ENCODE peak calls at places on chromosomes 2 and 18, in six cellular contexts. One of them, this sample, is unnamed.

GRCh38 chr2:96138146-96139145 is at the start of gene ASTL:
- DNase-seq in IMR-90: peak; percentile 32
- DNase-seq in A549: peak; percentile 39
- DNase-seq in uterus: no peak
- DNase-seq in right lobe of liver: no peak
- DNase-seq in NB4: peak; percentile 65
- DNase-seq in this sample: peak; percentile 66

GRCh38 chr18:65257157-65257556 is 493.7 kb upstream of the CDH7 start:
- DNase-seq in IMR-90: no peak
- DNase-seq in A549: no peak
- DNase-seq in uterus: no peak
- DNase-seq in right lobe of liver: no peak
- DNase-seq in NB4: no peak
- DNase-seq in this sample: no peak

GRCh38 chr18:23131693-23132319 is 3.5 kb upstream of the CABLES1 start:
- DNase-seq in IMR-90: peak; percentile 84
- DNase-seq in A549: peak; percentile 76
- DNase-seq in uterus: peak; percentile 57
- DNase-seq in right lobe of liver: peak; percentile 63
- DNase-seq in NB4: peak; percentile 82
- DNase-seq in this sample: peak; percentile 45

GRCh38 chr2:44291281-44292248 is 16.3 kb downstream of the SLC3A1 start:
- DNase-seq in IMR-90: peak; percentile 75
- DNase-seq in A549: peak; percentile 99
- DNase-seq in uterus: peak; percentile 21
- DNase-seq in right lobe of liver: peak; percentile 87
- DNase-seq in NB4: peak; percentile 71
- DNase-seq in this sample: peak; percentile 68

GRCh38 chr2:172693529-172694185 is 42.0 kb upstream of the RAPGEF4 start:
- DNase-seq in IMR-90: no peak
- DNase-seq in A549: no peak
- DNase-seq in uterus: no peak
- DNase-seq in right lobe of liver: no peak
- DNase-seq in NB4: peak; percentile 84
- DNase-seq in this sample: no peak

GRCh38 chr2:142868281-142868762 is 9.1 kb upstream of the KYNU start:
- DNase-seq in IMR-90: no peak
- DNase-seq in A549: peak; percentile 94
- DNase-seq in uterus: peak; percentile 17
- DNase-seq in right lobe of liver: peak; percentile 89
- DNase-seq in NB4: no peak
- DNase-seq in this sample: peak; percentile 43

GRCh38 chr2:19542796-19543195 is 184.4 kb upstream of the OSR1 start:
- DNase-seq in IMR-90: no peak
- DNase-seq in A549: no peak
- DNase-seq in uterus: no peak
- DNase-seq in right lobe of liver: no peak
- DNase-seq in NB4: no peak
- DNase-seq in this sample: no peak

GRCh38 chr18:63470751-63471150 is 6.0 kb upstream of the SERPINB5 start:
- DNase-seq in IMR-90: no peak
- DNase-seq in A549: no peak
- DNase-seq in uterus: no peak
- DNase-seq in right lobe of liver: no peak
- DNase-seq in NB4: peak; percentile 29
- DNase-seq in this sample: no peak

GRCh38 chr2:192007819-192008218 is 160.9 kb upstream of the CAVIN2 start:
- DNase-seq in IMR-90: peak; percentile 65
- DNase-seq in A549: no peak
- DNase-seq in uterus: no peak
- DNase-seq in right lobe of liver: no peak
- DNase-seq in NB4: no peak
- DNase-seq in this sample: no peak

GRCh38 chr2:235384624-235385023 is 109.2 kb upstream of the AGAP1 start:
- DNase-seq in IMR-90: no peak
- DNase-seq in A549: no peak
- DNase-seq in uterus: no peak
- DNase-seq in right lobe of liver: no peak
- DNase-seq in NB4: no peak
- DNase-seq in this sample: no peak

GRCh38 chr18:50627594-50628542 is 68.0 kb downstream of the MAPK4 start:
- DNase-seq in IMR-90: no peak
- DNase-seq in A549: no peak
- DNase-seq in uterus: no peak
- DNase-seq in right lobe of liver: no peak
- DNase-seq in NB4: no peak
- DNase-seq in this sample: no peak

GRCh38 chr2:235724964-235725603 is 231.2 kb downstream of the AGAP1 start:
- DNase-seq in IMR-90: no peak
- DNase-seq in A549: no peak
- DNase-seq in uterus: peak; percentile 86
- DNase-seq in right lobe of liver: peak; percentile 67
- DNase-seq in NB4: no peak
- DNase-seq in this sample: no peak

DNA sequence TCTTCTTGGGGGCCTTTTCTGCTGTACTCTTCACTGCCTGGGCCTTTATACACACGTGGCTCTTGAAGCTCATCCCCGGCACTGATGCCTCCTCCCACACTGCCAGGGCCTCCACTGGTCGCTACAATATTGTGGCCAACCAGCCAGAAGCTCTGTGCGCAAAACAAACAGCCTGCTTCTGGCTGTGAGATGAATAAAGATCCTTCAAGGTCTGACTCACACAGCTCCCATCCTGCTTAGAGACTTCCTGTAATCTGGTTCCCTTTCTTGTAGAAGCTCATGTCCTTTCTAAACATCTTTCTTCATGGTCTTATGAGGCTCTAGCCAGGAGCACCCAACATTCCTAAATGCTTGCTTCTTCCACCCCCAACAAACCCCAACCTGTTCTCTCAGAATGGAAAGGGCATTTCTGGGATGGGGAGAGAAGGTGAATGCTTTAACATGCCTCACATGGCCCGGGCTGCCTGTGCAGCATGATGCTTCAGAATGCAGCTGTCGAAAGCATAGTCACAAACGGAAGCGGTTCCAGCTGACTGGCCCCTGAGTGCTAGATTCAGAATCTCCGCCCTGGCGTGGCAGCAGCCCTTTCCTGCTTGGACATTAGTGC is 24.6 kb downstream of the NRP2 start:
- DNase-seq in IMR-90: peak; percentile 97
- DNase-seq in A549: peak; percentile 77
- DNase-seq in uterus: peak; percentile 69
- DNase-seq in right lobe of liver: no peak
- DNase-seq in NB4: peak; percentile 80
- DNase-seq in this sample: peak; percentile 86
- TF ChIP-seq POLR2A in IMR-90: peak; percentile 45
- TF ChIP-seq POLR2A in A549: no peak
- TF ChIP-seq POLR2A in uterus: peak; percentile 38
- TF ChIP-seq POLR2A in right lobe of liver: no peak
- TF ChIP-seq POLR2A in NB4: no peak
- TF ChIP-seq POLR2A in this sample: no peak

DNA sequence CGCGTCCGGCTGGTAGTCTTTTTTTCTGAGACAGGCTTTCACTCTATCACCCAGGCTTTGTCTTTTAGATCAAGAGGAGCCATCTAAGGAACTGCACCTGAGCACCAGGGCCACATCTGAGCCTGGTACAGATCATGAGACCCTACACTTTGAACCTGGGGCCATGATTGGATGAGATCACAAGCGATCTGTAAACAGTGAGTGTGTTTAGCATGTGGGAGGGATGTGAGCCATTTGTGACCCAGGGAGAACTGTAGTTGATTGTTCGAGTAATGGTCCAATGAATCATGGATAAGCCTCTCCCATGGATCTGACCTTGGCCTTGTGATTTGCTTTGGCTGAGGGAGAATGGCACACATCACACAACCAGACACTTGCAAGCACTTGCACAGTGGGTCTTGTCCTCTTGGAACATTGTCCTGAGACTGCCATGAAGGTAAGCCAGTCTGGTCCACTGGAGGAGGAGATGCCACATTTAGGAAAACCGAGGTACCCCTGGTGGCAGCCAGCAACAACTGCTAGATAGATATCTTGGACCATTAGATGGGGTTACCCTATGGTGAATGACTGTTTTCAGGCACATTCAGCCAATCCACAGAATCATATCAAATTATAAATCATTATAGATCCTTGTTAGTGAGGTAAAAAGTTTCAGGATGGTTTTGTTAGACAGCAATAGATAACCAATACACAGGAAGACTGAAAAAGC is 19.5 kb upstream of the DTNB start:
- DNase-seq in IMR-90: no peak
- DNase-seq in A549: no peak
- DNase-seq in uterus: no peak
- DNase-seq in right lobe of liver: no peak
- DNase-seq in NB4: no peak
- DNase-seq in this sample: no peak
- TF ChIP-seq CTCF in IMR-90: no peak
- TF ChIP-seq CTCF in A549: no peak
- TF ChIP-seq CTCF in uterus: no peak
- TF ChIP-seq CTCF in right lobe of liver: no peak
- TF ChIP-seq CTCF in NB4: peak; percentile 5
- TF ChIP-seq CTCF in this sample: no peak

DNA sequence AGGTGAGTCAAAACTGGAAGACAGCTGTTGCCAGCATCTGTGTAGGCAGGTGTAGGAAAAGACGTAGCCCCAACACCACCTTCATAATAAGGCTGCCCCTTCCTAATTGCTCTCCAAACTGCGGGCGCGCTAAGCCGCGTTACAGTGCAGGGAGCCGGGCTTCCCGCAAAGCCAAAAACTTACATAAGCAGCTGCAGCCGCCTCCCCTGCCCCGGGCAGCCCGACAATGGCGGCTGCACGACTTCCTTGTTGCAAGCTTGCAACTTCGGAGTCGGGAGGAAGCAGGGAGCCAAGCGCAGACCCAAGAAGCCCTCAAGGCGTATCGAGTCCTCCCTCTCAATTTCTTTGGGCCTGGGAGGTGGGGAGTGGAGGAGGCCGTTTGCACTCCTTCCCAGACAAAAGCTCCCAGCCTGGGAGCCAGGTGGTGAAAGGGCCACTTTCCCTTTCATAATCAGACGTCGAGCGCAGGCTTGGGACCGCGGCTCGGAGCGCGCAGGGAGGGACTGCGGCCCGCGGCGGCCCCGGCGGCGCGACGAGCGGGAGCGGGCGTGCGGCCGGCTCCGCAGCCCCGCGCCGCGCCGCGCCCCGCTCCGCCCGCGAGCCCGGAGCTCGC is 802 bp downstream of the ZBTB14 start:
- DNase-seq in IMR-90: peak; percentile 51
- DNase-seq in A549: peak; percentile 44
- DNase-seq in uterus: peak; percentile 47
- DNase-seq in right lobe of liver: peak; percentile 72
- DNase-seq in NB4: peak; percentile 80
- DNase-seq in this sample: peak; percentile 67
- TF ChIP-seq POLR2A in IMR-90: no peak
- TF ChIP-seq POLR2A in A549: peak; percentile 31
- TF ChIP-seq POLR2A in uterus: no peak
- TF ChIP-seq POLR2A in right lobe of liver: no peak
- TF ChIP-seq POLR2A in NB4: peak; percentile 7
- TF ChIP-seq POLR2A in this sample: peak; percentile 1

DNA sequence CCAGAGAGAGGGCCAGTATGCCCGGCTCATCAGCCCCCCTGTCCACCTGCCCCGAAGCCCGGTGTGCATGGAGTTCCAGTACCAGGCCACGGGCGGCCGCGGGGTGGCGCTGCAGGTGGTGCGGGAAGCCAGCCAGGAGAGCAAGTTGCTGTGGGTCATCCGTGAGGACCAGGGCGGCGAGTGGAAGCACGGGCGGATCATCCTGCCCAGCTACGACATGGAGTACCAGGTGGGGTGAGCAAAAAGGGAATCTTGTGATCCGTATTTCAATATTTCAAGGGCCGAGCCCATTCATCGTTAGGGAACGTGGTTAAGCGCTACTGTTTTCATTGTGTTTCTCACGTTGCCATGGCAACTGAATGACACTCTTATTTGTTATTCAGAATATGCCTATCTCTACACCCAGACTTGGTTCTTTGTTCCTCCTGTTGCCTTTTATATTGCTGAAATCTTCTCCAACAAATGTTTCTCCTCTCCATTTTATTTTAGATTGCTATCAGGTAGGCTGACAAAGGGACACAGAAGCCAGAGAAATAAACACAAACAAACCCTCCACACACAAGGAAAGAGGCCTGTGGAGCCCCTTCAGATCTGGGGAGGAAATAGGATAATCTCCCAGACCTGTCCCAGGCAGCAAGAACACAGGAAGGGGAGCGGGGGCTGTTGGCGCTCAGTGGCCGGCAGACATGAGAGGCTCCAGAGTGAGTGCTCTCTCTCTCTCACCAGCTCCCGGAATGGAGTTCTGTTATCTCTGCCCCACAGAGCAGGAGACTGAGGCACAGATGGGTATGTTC is 81.6 kb downstream of the NRP2 start:
- DNase-seq in IMR-90: peak; percentile 63
- DNase-seq in A549: peak; percentile 67
- DNase-seq in uterus: peak; percentile 58
- DNase-seq in right lobe of liver: no peak
- DNase-seq in NB4: peak; percentile 20
- DNase-seq in this sample: peak; percentile 45
- TF ChIP-seq CTCF in IMR-90: peak; percentile 32
- TF ChIP-seq CTCF in A549: no peak
- TF ChIP-seq CTCF in uterus: peak; percentile 44
- TF ChIP-seq CTCF in right lobe of liver: no peak
- TF ChIP-seq CTCF in NB4: peak; percentile 22
- TF ChIP-seq CTCF in this sample: no peak

DNA sequence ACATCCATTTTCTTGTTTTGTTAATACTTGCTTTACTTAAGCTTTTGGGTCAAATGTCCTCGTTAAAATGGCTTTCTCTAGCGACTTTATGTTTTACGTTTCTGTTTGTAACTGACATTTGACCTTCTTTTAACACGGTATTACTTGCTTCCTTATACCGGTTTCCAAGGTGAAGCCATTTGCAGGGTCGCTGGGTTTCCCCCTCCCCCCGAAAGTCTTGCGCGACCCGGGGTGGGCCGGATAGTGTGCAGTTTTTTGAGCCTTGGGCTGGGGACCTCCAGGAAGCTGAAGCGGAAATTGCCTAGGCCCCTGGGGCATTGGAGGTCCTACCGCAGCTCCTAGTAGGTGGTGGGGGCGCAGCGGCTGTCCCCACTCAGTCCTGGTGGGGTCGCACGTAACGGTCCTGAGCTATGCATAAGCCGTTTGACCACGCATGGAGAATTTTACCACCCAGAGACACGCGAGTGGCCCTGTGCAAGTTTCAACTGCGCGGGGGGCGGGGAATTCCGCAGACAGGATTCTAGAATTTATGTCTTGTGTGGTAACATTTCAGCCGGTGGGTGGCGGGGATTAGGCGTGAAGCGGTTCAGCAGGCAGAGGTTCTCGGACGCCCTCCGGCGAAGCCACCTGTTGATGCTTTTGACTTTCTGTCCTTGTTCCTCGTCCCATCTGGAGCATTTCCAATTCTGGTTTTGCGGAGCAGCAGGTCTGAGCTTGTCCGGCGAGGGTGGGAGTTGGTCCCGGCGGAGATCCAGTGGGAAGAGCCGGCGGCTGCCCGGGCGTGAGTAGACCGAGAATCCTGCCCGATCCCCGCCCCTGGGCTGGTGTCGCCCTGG is 2.4 kb downstream of the CFLAR start:
- DNase-seq in IMR-90: peak; percentile 78
- DNase-seq in A549: peak; percentile 91
- DNase-seq in uterus: peak; percentile 81
- DNase-seq in right lobe of liver: peak; percentile 89
- DNase-seq in NB4: peak; percentile 99
- DNase-seq in this sample: peak; percentile 92
- TF ChIP-seq POLR2A in IMR-90: no peak
- TF ChIP-seq POLR2A in A549: peak; percentile 33
- TF ChIP-seq POLR2A in uterus: peak; percentile 50
- TF ChIP-seq POLR2A in right lobe of liver: peak; percentile 63
- TF ChIP-seq POLR2A in NB4: peak; percentile 55
- TF ChIP-seq POLR2A in this sample: no peak